ENCODE peak calls at places on chromosomes 4 and X, in five cellular contexts. U is ascending aorta, H is dorsolateral prefrontal cortex, F is GM23338, L is coronary artery. K is an unnamed sample.

GRCh38 chr4:176635372-176636261 is 157.1 kb downstream of the VEGFC start:
- DNase-seq in F (no peak), U (no peak), L (no peak), H (no peak), K (peak)

GRCh38 chr4:3672465-3672831 is 93.7 kb upstream of the ADRA2C start:
- DNase-seq in H (no peak), F (no peak), L (no peak), U (no peak), K (no peak)

GRCh38 chrX:140733766-140734342 is 24.3 kb downstream of the LINC00632 start:
- DNase-seq in L (no peak), F (peak), H (no peak), U (no peak), K (peak)

GRCh38 chr4:105399535-105400161 is 74.2 kb downstream of the PPA2 start:
- DNase-seq in H (no peak), U (no peak), F (no peak), L (no peak), K (peak)

GRCh38 chr4:88854481-88854880 is 156.9 kb upstream of the NAP1L5 start:
- DNase-seq in F (no peak), H (no peak), L (no peak), U (no peak), K (no peak)

GRCh38 chr4:166675411-166675810 is 558.9 kb downstream of the SPOCK3 start:
- DNase-seq in L (no peak), H (no peak), U (no peak), F (no peak), K (peak)

GRCh38 chr4:120155287-120155686 is 88.6 kb upstream of the MAD2L1 start:
- DNase-seq in L (no peak), U (no peak), F (no peak), H (no peak), K (no peak)

GRCh38 chrX:27057883-27058282 is 405.3 kb downstream of the PPP4R3C start:
- DNase-seq in L (no peak), H (no peak), F (peak), U (no peak), K (no peak)

GRCh38 chr4:103075894-103076776 is at the start of gene SLC9B2:
- DNase-seq in U (no peak), L (peak), F (peak), H (peak), K (peak)

GRCh38 chrX:2974946-2975345 is 31.4 kb upstream of the ARSH start:
- DNase-seq in L (no peak), F (no peak), H (no peak), U (no peak), K (no peak)

GRCh38 chr4:150357829-150358228 is 224.1 kb upstream of the MAB21L2 start:
- DNase-seq in F (no peak), H (no peak), U (no peak), L (no peak), K (no peak)

GRCh38 chr4:7381890-7382633 is 52.7 kb downstream of the PSAPL1 start:
- DNase-seq in F (no peak), U (no peak), H (peak), L (peak), K (no peak)

GRCh38 chr4:77007358-77008230 is 58.0 kb downstream of the SEPTIN11 start:
- DNase-seq in U (no peak), L (no peak), F (peak), H (no peak), K (no peak)

GRCh38 chrX:129531132-129531531 is 7.8 kb upstream of the SMARCA1 start:
- DNase-seq in F (no peak), L (no peak), H (no peak), U (no peak), K (no peak)

GRCh38 chr4:2800691-2801596 is 8.1 kb downstream of the SH3BP2 start:
- DNase-seq in H (peak), L (no peak), F (peak), U (peak), K (no peak)

GRCh38 chr4:16492872-16493271 is 266.6 kb upstream of the TAPT1 start:
- DNase-seq in U (no peak), L (no peak), H (no peak), F (peak), K (no peak)

GRCh38 chrX:153635388-153635787 is 11.6 kb upstream of the DUSP9 start:
- DNase-seq in U (peak), F (no peak), L (no peak), H (no peak), K (no peak)

GRCh38 chr4:138259801-138260200 is 17.7 kb upstream of the SLC7A11 start:
- DNase-seq in F (no peak), H (no peak), L (no peak), U (no peak), K (peak)

GRCh38 chrX:74449322-74449936 is 28.1 kb downstream of the SLC16A2 start:
- DNase-seq in H (no peak), F (no peak), U (no peak), L (peak), K (peak)

GRCh38 chrX:118226060-118226428 is 109.4 kb upstream of the KLHL13 start:
- DNase-seq in L (no peak), H (no peak), F (peak), U (no peak), K (peak)

GRCh38 chrX:41785685-41786084 is 61.7 kb downstream of the GPR82 start:
- DNase-seq in L (no peak), U (no peak), F (no peak), H (no peak), K (peak)

GRCh38 chr4:56506110-56506705 is 617 bp downstream of the ARL9 start:
- DNase-seq in F (peak), L (no peak), U (no peak), H (no peak), K (no peak)

GRCh38 chrX:154718607-154719006 is 32.3 kb downstream of the GAB3 start:
- DNase-seq in F (no peak), L (no peak), H (no peak), U (no peak), K (no peak)

GRCh38 chr4:1045595-1046201 is 34.3 kb downstream of the FGFRL1 start:
- DNase-seq in H (peak), U (no peak), F (no peak), L (no peak), K (no peak)

GRCh38 chrX:150680974-150681373 is 12.2 kb upstream of the MTMR1 start:
- DNase-seq in L (no peak), H (no peak), U (no peak), F (peak), K (peak)

DNA sequence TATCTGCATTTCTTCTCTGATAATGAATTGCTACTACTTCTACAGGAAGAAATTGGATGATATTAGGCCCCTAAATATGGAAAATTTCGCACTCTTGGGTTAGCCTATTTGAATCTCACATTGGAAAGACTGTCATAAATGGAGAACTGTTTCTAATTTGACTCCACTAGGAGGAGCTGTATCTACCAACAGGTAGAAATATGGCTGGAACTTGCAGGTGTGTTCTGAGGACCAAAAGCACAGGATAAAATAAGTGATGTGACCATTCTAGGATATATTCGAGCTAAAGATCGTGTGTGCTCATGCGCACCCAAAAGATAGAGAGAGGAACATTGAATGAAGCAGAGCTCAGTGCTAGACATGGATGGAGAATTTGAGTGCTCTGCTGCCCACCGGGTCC is 4.8 kb upstream of the NKAP start:
- DNase-seq in L (no peak), U (no peak), H (no peak), F (peak), K (no peak)
- TF ChIP-seq CTCF in L (no peak), U (no peak), H (no peak), F (peak), K (no peak)

DNA sequence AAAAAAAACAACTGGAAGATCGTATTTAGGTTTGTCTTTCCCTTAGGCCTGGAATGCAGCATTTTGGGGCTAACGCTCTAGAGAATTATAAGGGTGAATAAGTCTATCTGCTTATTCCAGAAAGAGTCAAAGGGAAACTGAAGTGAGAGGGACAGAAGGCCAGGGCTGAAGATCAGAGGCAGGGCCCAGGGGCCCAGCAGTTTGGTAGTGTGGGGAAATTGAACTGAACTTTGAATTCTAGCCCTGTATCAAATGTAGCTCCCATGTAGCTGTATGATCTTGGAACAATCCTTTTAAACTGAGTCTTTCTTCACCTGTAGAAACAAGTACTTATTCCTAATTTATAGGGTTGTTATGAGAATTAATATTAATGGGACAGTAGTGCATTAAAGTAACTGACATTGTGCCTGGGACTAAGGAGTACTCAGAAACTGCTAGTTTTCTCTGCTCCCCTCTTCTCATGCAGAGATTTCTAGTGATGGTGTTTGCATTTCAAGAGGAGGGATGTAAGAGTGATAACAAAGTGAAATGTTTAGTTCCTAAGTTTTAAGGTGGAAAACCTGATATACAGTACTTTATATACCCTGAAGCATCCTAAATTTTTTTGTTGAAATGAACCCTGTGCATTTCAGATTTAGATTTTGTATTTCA is 30.4 kb downstream of the STOX2 start:
- DNase-seq in U (no peak), L (no peak), H (no peak), F (peak), K (no peak)
- H3K27ac ChIP-seq in U (no peak), L (no peak), H (no peak), F (peak), K (no peak)

DNA sequence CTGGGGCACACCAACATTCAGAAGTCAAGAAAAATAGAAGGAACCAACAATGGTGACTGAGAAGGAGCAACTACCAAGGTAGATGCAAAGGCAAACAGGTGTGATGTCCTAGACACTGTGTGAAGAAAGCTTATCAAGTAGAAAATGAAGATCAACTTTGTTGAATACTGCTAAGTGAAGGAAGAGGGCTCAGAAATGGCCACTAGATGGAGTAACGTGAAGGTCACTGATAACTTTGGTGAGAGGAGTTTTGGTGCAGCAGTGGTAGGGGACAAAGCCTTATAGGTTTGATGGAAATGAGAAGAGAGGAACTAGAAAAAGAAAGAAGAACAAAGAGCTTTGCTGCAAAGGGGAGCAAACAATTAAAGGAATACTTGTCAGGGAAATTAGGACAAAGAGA is 23.5 kb downstream of the OTC start:
- DNase-seq in H (no peak), U (no peak), F (peak), L (no peak), K (no peak)
- TF ChIP-seq CTCF in H (peak), U (no peak), F (peak), L (no peak), K (peak)

DNA sequence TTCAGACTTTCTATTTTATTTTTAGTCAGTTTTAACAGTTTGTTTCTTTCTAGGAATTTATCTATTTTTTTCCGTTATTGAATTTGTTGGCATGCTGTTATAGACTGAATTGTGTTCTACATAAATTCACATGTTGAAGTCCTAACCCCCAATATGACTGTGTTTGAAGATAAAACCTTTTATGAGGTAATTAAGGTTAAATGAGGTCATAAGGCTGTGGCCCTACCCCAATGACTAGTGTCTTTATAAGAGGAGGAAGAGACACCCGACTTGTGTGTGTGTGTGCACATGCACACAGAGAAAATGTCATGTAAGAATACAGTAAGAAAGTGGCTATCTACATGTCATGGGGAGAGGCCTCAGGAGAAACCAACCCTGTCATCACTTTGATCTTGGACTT is 146.3 kb downstream of the BRWD3 start:
- DNase-seq in U (no peak), L (no peak), F (no peak), H (no peak), K (no peak)
- H3K27ac ChIP-seq in U (no peak), L (no peak), F (no peak), H (no peak), K (no peak)